ENCODE peak calls at places on chromosomes 4 and X, in six cellular contexts. H is CD8-positive, alpha-beta T cell; V is cardiac fibroblast; Z is uterus; S is epithelial cell of esophagus; B is lower lobe of right lung. T is an unnamed sample.

GRCh38 chrX:54423161-54423888 is 16.9 kb upstream of the TSR2 start:
- DNase-seq in V (peak; percentile 5), Z (no peak), H (no peak), S (no peak), B (no peak), T (no peak)

GRCh38 chr4:1347410-1347864 is 429 bp downstream of the UVSSA start:
- DNase-seq in B (peak; percentile 86), V (peak; percentile 89), H (no peak), S (peak; percentile 68), Z (peak; percentile 77), T (peak; percentile 94)

GRCh38 chr4:15890246-15890829 is 48.2 kb downstream of the FGFBP1 start:
- DNase-seq in V (no peak), S (no peak), H (no peak), Z (no peak), B (no peak), T (no peak)

GRCh38 chrX:9153299-9153698 is 119.4 kb upstream of the FAM9B start:
- DNase-seq in H (no peak), Z (no peak), B (no peak), S (peak; percentile 27), V (peak; percentile 82), T (no peak)

GRCh38 chr4:151022586-151022985 is 7.5 kb upstream of the LRBA start:
- DNase-seq in S (no peak), H (no peak), V (no peak), B (no peak), Z (no peak), T (no peak)

GRCh38 chr4:125070869-125071268 is 243.9 kb upstream of the FAT4 start:
- DNase-seq in Z (no peak), S (peak; percentile 9), H (no peak), V (peak; percentile 21), B (no peak), T (no peak)

GRCh38 chr4:145216532-145216931 is 36.1 kb upstream of the OTUD4 start:
- DNase-seq in S (peak; percentile 54), V (peak; percentile 60), B (no peak), H (no peak), Z (no peak), T (no peak)

GRCh38 chr4:74206088-74206826 is 48.3 kb downstream of the MTHFD2L start:
- DNase-seq in B (no peak), H (no peak), S (no peak), V (peak; percentile 60), Z (no peak), T (no peak)

GRCh38 chrX:108246304-108246954 is 154.9 kb downstream of the ATG4A start:
- DNase-seq in H (no peak), V (no peak), S (no peak), B (no peak), Z (no peak), T (no peak)

GRCh38 chr4:78166582-78166981 is 109.5 kb downstream of the FRAS1 start:
- DNase-seq in S (no peak), H (no peak), Z (no peak), B (no peak), V (no peak), T (no peak)

GRCh38 chr4:169241480-169241879 is 29.3 kb downstream of the SH3RF1 start:
- DNase-seq in B (no peak), H (no peak), Z (no peak), V (no peak), S (no peak), T (no peak)

GRCh38 chrX:109890910-109891502 is 111.9 kb upstream of the TMEM164 start:
- DNase-seq in S (peak; percentile 58), V (peak; percentile 69), B (peak; percentile 59), Z (peak; percentile 37), H (peak; percentile 39), T (no peak)

GRCh38 chr4:3123201-3123671 is 48.8 kb downstream of the HTT start:
- DNase-seq in B (no peak), V (peak; percentile 74), S (peak; percentile 34), H (no peak), Z (no peak), T (no peak)

GRCh38 chr4:123750044-123750443 is 353.4 kb downstream of the SPRY1 start:
- DNase-seq in B (no peak), S (no peak), H (no peak), V (peak; percentile 21), Z (no peak), T (no peak)

GRCh38 chr4:140267576-140267975 is 105.9 kb upstream of the SCOC start:
- DNase-seq in B (no peak), Z (no peak), H (no peak), V (no peak), S (no peak), T (no peak)

GRCh38 chrX:121479406-121479805 is 432.0 kb downstream of the GLUD2 start:
- DNase-seq in H (no peak), Z (no peak), S (peak; percentile 3), V (peak; percentile 1), B (no peak), T (no peak)

GRCh38 chrX:100609591-100609990 is 24.9 kb downstream of the TNMD start:
- DNase-seq in V (peak; percentile 1), S (no peak), H (no peak), Z (no peak), B (no peak), T (no peak)

GRCh38 chr4:1784395-1784788 is 8.7 kb upstream of the FGFR3 start:
- DNase-seq in H (no peak), Z (no peak), V (no peak), S (no peak), B (no peak), T (no peak)

GRCh38 chr4:185950891-185951290 is 118.1 kb upstream of the TLR3 start:
- DNase-seq in Z (no peak), V (peak; percentile 87), B (no peak), H (no peak), S (peak; percentile 35), T (no peak)

GRCh38 chr4:140744421-140744820 is 11.8 kb downstream of the TBC1D9 start:
- DNase-seq in S (no peak), Z (no peak), B (no peak), V (no peak), H (no peak), T (no peak)

GRCh38 chrX:13090261-13091110 is 46.1 kb upstream of the FAM9C start:
- DNase-seq in B (no peak), V (no peak), H (no peak), S (no peak), Z (no peak), T (no peak)

GRCh38 chr4:76570141-76570989 is 135.3 kb downstream of the SHROOM3 start:
- DNase-seq in Z (no peak), H (no peak), V (peak; percentile 73), S (peak; percentile 77), B (no peak), T (no peak)

GRCh38 chr4:77817304-77818076 is 1.7 kb downstream of the CNOT6L start:
- DNase-seq in V (no peak), Z (no peak), S (peak; percentile 22), B (no peak), H (no peak), T (no peak)

GRCh38 chrX:68912113-68912980 is 83.5 kb downstream of the EFNB1 start:
- DNase-seq in B (no peak), Z (no peak), S (no peak), H (no peak), V (no peak), T (no peak)

GRCh38 chrX:79452879-79453278 is 85.7 kb upstream of the ITM2A start:
- DNase-seq in S (no peak), H (no peak), B (no peak), Z (no peak), V (no peak), T (peak; percentile 75)

GRCh38 chr4:1211951-1212545 is 36.9 kb downstream of the CTBP1 start:
- DNase-seq in B (peak; percentile 51), Z (no peak), V (no peak), S (no peak), H (no peak), T (peak; percentile 73)

GRCh38 chr4:99832313-99832712 is 15.7 kb downstream of the DAPP1 start:
- DNase-seq in S (no peak), Z (no peak), B (no peak), H (no peak), V (no peak), T (no peak)

GRCh38 chr4:15794432-15794831 is 16.3 kb downstream of the CD38 start:
- DNase-seq in V (no peak), H (no peak), Z (no peak), B (no peak), S (no peak), T (no peak)

DNA sequence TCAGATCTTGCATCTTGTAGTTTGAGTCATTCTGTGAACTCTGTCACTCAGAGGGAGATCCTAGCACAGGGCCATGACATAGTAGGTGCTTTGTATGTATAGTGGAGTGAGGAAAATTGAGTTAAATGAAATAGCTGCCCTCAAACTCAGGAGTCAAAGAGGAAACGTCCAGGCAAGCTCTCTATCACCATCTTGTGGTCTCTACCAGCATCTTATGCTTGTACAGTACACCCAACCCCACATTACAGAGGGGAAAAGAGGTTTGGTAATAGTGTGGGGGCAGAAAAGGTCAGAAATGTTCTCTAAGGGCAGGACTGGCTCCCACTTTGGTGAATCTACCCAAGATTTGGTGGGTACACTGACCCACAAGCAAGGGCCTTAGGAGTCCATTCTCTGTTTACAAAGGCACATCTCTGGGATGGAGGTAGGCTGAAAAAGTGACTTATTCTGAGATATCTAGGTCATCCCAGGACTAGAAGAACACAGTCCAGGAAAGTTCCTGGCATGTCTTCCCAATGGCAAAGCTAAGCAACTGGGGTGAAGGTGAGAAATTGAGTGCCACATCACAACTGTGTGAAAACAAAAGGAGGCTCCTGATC is 131.8 kb downstream of the OR13H1 start:
- DNase-seq in H (no peak), V (peak; percentile 30), Z (no peak), S (peak; percentile 13), B (no peak), T (no peak)
- TF ChIP-seq CTCF in H (no peak), V (peak; percentile 54), Z (no peak), S (peak; percentile 48), B (no peak), T (no peak)

DNA sequence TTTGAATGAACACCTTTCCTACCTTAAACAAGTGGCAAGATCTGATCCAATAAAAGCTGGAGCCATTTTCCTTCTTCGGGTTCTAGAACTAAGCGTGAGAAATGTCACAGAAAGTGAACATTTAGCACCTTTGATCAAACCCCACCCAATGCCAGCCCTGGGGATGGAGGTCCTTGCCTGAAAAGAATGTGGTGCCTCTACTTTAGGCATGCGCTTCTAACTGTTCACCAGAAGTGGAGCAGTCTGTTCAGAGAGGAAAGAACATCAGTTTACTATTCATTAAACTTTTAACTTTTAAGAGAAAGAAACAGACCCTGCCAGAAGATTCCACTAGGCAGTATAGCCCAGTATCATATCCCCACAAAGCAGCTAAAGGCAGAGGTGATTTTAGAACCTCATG is 75.9 kb downstream of the INTS12 start:
- DNase-seq in B (no peak), Z (no peak), S (no peak), V (no peak), H (no peak), T (no peak)
- TF ChIP-seq CTCF in B (no peak), Z (no peak), S (peak; percentile 21), V (no peak), H (no peak), T (no peak)

GRCh38 chr4:24840826-24841587 is 45.6 kb downstream of the SOD3 start:
- DNase-seq in B (no peak), H (no peak), S (peak; percentile 56), Z (no peak), V (no peak), T (no peak)
- TF ChIP-seq CTCF in B (no peak), H (no peak), S (no peak), Z (no peak), V (no peak), T (no peak)

DNA sequence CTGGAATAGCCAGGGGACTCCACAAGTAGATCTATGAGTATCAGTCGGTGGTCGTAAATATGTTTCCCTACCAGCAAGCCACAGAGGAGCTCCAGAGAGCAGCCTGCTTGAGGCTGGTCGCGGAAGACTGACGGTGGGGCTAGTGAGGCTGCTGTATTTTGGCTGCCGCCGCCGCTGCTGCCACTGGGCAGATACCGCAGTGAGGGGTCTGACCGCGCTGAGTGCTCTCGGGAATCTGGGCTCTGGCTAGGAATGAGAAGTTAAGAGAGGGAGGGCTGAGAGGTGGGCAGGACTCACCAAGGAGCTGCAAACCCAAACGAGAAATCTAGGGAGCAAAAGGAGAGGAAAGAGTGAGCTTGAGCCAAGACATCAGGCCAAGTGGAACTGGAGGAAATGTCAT is at the start of gene EXOC1L:
- DNase-seq in V (peak; percentile 3), Z (no peak), B (no peak), S (no peak), H (no peak), T (peak; percentile 64)
- TF ChIP-seq CTCF in V (no peak), Z (no peak), B (no peak), S (no peak), H (no peak), T (no peak)